ENCODE peak calls at places on chromosome X, in five cellular contexts. Q is effector memory CD4-positive, alpha-beta T cell; P is heart left ventricle; Z is right cardiac atrium; T is fibroblast of lung. D is an unnamed sample. For H3K9me3, the result is how much of the 10 kb centered on the place peaks cover.

GRCh38 chrX:119040432-119040831 is 32.4 kb upstream of the CT47C1 start:
- DNase-seq in Q (no peak), P (no peak), T (peak), Z (no peak), D (no peak)

GRCh38 chrX:155071694-155072215 is 447 bp downstream of the BRCC3 start:
- DNase-seq in Z (peak), Q (no peak), P (peak), T (no peak), D (peak)

GRCh38 chrX:101260435-101260834 is 30.7 kb downstream of the TAF7L start:
- DNase-seq in T (no peak), P (no peak), Q (no peak), Z (no peak), D (no peak)

GRCh38 chrX:75084757-75085156 is 71.3 kb downstream of the ABCB7 start:
- DNase-seq in Q (no peak), T (no peak), Z (no peak), P (no peak), D (no peak)

GRCh38 chrX:119790977-119791436 is 423 bp downstream of the RPL39 start:
- DNase-seq in Z (no peak), Q (peak), P (peak), T (peak), D (no peak)

GRCh38 chrX:10597871-10598270 is 22.5 kb downstream of the MID1 start:
- DNase-seq in P (no peak), Q (no peak), T (no peak), Z (peak), D (no peak)

GRCh38 chrX:54029543-54030143 is 14.6 kb downstream of the PHF8 start:
- DNase-seq in P (no peak), Q (no peak), Z (no peak), T (no peak), D (no peak)

GRCh38 chrX:16444353-16444752 is 205.6 kb upstream of the S100G start:
- DNase-seq in P (no peak), Q (no peak), T (peak), Z (peak), D (no peak)

GRCh38 chrX:112734250-112734649 is 54.5 kb upstream of the LHFPL1 start:
- DNase-seq in T (peak), P (peak), Q (no peak), Z (peak), D (no peak)

GRCh38 chrX:54807524-54808108 is at the start of gene MAGED2:
- DNase-seq in T (peak), Q (peak), Z (peak), P (peak), D (peak)

GRCh38 chrX:14448406-14448805 is 80.9 kb upstream of the GLRA2 start:
- DNase-seq in Z (no peak), P (no peak), T (no peak), Q (no peak), D (no peak)

GRCh38 chrX:20091499-20091898 is 25.2 kb downstream of the MAP7D2 start:
- DNase-seq in Q (no peak), Z (no peak), P (no peak), T (no peak), D (no peak)

GRCh38 chrX:41558531-41558930 is 111.4 kb downstream of the NYX start:
- DNase-seq in Z (no peak), P (no peak), T (no peak), Q (no peak), D (no peak)

GRCh38 chrX:16953606-16954211 is 7.3 kb downstream of the REPS2 start:
- DNase-seq in Q (no peak), Z (no peak), P (no peak), T (peak), D (no peak)

GRCh38 chrX:139850968-139851367 is 81.9 kb downstream of the ATP11C start:
- DNase-seq in T (no peak), Z (no peak), P (no peak), Q (no peak), D (no peak)

GRCh38 chrX:7204619-7205018 is 56.7 kb upstream of the PUDP start:
- DNase-seq in T (no peak), P (no peak), Z (no peak), Q (no peak), D (no peak)
- H3K9me3 ChIP-seq in T (under half), P (under half), Z (under half), Q (under half), D (under half)

GRCh38 chrX:51332188-51332942 is at the start of gene NUDT10:
- DNase-seq in P (peak), T (peak), Q (no peak), Z (peak), D (peak)

GRCh38 chrX:51336584-51336983 is 4.0 kb downstream of the NUDT10 start:
- DNase-seq in Z (peak), P (no peak), T (peak), Q (no peak), D (no peak)

DNA sequence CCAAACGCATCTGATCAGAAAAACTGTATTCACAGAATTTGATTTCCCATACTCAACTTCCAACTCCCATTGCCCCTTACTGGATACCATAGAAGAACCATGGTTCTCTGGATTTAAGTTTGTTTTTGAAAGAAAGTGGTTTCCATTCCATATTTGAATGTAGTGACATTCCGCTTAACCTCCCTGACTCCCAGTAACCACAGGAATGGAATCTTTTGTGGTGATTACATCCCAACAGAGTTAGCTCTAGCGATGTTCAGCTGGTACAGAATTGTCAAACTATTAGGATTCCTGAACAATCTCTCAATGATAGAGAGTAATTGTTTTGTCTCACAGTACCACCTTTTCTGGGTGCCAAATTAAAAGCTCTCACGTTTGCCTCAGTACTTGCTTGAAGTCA is 1.7 kb downstream of the NUDT10 start:
- DNase-seq in T (peak), Q (no peak), P (no peak), Z (no peak), D (no peak)
- H3K4me3 ChIP-seq in T (no peak), Q (no peak), P (no peak), Z (no peak), D (no peak)

GRCh38 chrX:146956760-146957159 is 142.2 kb upstream of the CXorf51A start:
- DNase-seq in P (no peak), T (no peak), Q (no peak), Z (no peak), D (no peak)
- H3K9me3 ChIP-seq in P (under half), T (under half), Q (under half), Z (under half), D (under half)

GRCh38 chrX:129786210-129786651 is 6.5 kb downstream of the SASH3 start:
- DNase-seq in Z (no peak), T (no peak), Q (no peak), P (no peak), D (no peak)

GRCh38 chrX:129782706-129783105 is 3.0 kb downstream of the SASH3 start:
- DNase-seq in Q (no peak), P (no peak), T (no peak), Z (no peak), D (no peak)

GRCh38 chrX:129783176-129783776 is 3.5 kb downstream of the SASH3 start:
- DNase-seq in T (no peak), Q (no peak), P (no peak), Z (no peak), D (no peak)

GRCh38 chrX:129787336-129788055 is 7.7 kb downstream of the SASH3 start:
- DNase-seq in Q (no peak), Z (no peak), P (no peak), T (no peak), D (no peak)

GRCh38 chrX:129785160-129785947 is 5.6 kb downstream of the SASH3 start:
- DNase-seq in P (no peak), T (no peak), Q (no peak), Z (no peak), D (no peak)
- H3K4me3 ChIP-seq in P (no peak), T (no peak), Q (peak), Z (no peak), D (peak)

DNA sequence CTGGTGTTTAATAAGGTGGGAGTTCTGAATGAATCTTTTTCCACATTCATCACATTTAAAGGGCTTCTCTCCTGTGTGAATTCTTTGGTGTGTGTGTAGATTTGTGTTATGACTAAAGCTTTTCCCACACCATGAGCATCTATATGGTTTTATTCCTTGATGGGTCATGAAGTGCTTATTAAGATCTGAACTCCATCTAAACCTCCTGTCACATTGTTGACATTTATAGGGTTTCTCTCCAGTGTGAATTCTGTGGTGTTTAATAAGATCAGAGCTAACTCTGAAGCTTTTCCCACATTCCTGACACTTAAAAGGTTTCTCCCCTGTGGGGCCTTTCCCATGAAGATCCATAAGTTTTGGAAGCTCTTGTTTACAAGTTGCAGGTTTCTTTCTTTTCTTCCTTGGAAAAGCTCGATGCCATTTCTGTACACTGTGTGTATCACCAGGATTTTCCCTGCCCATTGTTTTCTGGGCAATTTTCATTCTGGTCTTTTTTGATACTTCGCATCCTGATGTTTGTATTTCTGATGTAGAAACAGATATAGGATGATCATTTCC is 21.9 kb upstream of the ETDC start:
- DNase-seq in P (no peak), T (no peak), Q (no peak), Z (no peak), D (no peak)
- H3K9me3 ChIP-seq in P (under half), T (under half), Q (under half), Z (under half), D (under half)

DNA sequence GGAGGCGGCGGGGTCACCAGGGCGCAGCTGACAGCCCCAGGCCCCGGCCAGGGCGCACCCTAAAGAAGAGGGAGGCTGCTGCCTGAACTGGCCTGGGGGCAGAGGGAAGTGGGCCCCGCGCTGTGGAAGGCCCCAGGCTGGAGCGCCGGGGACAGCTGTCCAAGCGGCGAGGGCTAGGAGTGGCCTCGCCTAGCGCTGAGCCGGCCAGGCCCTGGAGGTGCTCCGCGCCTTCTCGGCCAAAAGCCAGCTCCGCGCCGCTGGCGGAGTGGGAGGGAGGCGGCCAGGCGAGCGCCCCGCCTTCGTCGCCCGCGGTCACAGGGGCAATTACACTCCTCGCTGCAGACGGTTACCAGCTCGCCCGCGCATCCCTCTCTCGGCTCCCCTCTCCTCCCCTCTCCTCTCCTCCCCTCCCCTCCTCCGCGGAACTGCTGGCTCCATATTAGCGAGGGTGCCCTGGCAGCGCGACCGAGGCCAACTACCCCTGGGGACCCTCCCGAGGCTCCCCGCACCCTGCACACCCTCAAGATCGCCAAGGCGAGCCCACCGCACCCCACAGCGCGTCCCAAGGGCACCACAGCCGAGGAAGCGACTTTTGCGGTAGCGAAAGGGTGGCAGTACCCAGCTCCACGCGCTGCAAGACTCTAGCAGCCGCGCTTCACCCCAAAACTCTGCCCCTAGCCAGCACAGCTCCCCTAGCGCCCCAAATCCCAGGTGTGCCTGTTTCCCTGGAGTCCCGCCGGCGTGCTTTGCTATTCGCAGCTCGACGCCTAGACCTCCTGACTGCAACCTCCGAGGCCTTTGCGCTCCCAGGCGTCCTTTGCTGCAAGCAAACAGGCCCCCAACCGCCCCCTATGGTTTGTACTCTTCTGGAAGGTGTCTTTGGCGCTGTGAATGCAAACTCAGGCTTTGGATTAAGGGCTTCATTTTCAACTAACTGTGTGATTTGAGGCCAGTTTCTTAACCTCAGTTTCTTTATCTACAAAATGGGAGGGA is 91.4 kb downstream of the BCOR start:
- DNase-seq in T (peak), Z (peak), Q (no peak), P (peak), D (peak)
- H3K4me3 ChIP-seq in T (no peak), Z (no peak), Q (peak), P (peak), D (peak)

GRCh38 chrX:150150081-150150779 is 211.9 kb upstream of the EOLA2 start:
- DNase-seq in Z (peak), Q (no peak), P (no peak), T (no peak), D (no peak)

GRCh38 chrX:150148749-150149672 is 210.7 kb upstream of the EOLA2 start:
- DNase-seq in Z (no peak), T (peak), Q (no peak), P (no peak), D (no peak)

GRCh38 chrX:150150780-150151125 is 212.4 kb upstream of the MAMLD1 start:
- DNase-seq in P (no peak), T (no peak), Z (no peak), Q (no peak), D (no peak)

GRCh38 chrX:150152546-150152945 is 210.6 kb upstream of the MAMLD1 start:
- DNase-seq in P (no peak), Z (no peak), T (no peak), Q (no peak), D (no peak)

DNA sequence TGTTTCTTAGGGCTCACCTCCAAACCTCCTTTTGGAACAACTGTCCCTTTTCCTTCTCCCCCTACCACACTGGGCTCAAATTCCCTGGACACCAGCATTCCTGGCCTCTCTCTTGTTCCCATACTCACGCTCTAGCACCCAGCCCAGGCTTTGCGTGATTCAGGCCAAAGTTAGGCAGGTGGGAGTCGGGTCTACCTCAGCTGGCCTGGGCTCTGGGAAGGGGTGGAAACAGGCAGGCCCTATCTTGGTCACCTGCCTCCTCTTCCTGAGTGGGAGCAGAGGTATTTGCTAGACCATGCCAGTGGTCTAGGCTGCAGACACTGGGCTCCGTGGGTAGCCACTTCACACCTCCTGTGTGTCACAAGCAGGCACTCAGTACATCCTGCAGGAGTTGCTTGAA is 211.1 kb upstream of the MAMLD1 start:
- DNase-seq in Z (no peak), T (no peak), Q (no peak), P (no peak), D (no peak)
- H3K9me3 ChIP-seq in Z (under half), T (under half), Q (under half), P (under half), D (under half)

DNA sequence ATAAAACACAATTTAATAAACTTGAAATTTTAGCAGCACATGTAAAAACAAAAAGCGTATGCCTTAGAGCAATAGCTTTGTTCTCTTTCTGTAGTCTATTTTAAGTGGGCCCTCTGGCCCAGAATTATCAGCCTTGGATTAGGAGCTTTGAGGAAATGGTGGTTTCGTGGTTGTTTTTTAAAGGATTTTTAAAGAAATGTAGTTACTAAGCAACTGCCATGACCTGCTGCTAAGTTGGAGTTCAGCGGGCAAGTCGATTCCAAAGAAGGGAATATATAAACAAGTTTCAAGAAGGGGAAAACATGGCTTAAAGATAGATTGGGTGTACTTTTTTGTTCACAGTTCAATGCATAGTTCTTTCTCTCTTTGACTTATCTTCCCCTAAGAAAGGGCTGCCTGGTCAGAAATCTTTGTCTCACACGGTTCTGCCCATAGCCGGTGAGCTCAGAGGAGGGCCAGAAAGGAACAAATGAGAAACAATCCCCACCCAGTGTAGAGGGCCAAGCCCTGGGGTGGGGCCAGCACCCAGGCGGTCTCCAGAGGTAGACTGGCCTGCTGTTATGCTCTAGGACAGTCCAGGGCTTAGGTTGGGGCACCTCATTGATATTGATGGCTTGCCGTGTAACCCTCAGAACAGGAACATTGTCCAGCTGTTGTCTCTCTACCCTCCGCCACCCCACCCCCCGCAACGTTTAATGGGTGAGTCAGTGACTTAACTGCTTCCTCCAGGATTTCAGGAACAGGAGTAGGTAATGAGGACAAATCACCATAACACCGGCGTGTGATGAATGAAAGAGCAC is 32.5 kb downstream of the DLG3 start:
- DNase-seq in Z (peak), Q (no peak), P (no peak), T (peak), D (no peak)
- H3K4me3 ChIP-seq in Z (no peak), Q (no peak), P (no peak), T (no peak), D (no peak)

DNA sequence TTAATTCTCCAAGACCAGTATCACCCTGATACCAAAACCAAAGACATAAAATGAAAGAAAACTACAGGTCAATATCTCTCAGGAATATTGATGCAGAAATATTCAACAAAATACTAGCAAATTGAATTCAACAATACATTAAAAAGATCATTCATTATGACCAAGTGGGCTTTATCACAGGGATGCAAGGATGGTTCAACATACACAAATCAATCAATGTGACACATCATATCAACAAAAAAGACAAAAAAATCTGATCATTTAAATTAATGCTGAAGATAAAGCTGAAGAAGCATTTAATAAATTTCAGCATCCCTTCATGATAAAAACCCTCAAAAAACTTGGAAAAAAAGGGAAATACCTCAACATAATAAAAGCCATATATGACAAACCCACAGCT is 341.4 kb downstream of the GUCY2F start:
- DNase-seq in Q (no peak), P (no peak), Z (no peak), T (no peak), D (no peak)
- H3K9me3 ChIP-seq in Q (under half), P (under half), Z (under half), T (under half), D (half or more)